ENCODE peak calls at places on chromosomes 12 and 14, in four cellular contexts. I is K562, P is SK-N-SH, Z is HepG2. A is an unnamed sample.

GRCh38 chr14:37668646-37669045 is 73.2 kb downstream of the TTC6 start:
- DNase-seq in I (no peak), Z (no peak), P (no peak), A (no peak)

GRCh38 chr12:101166866-101167265 is 43.2 kb downstream of the SLC5A8 start:
- DNase-seq in I (no peak), Z (no peak), P (no peak), A (no peak)

GRCh38 chr14:68332011-68332410 is 460.9 kb downstream of the ZFP36L1 start:
- DNase-seq in Z (no peak), P (no peak), I (no peak), A (no peak)

GRCh38 chr12:127293507-127294310 is 973.3 kb upstream of the TMEM132C start:
- DNase-seq in Z (no peak), P (peak), I (peak), A (peak)

GRCh38 chr12:22285871-22286270 is 48.6 kb downstream of the ST8SIA1 start:
- DNase-seq in I (no peak), P (no peak), Z (no peak), A (no peak)

GRCh38 chr14:73977896-73978295 is 27.8 kb downstream of the COQ6 start:
- DNase-seq in Z (no peak), P (no peak), I (no peak), A (no peak)

GRCh38 chr12:90672081-90672480 is 282.9 kb downstream of the CCER1 start:
- DNase-seq in Z (no peak), I (no peak), P (no peak), A (no peak)

GRCh38 chr12:13222076-13222475 is 25.6 kb downstream of the EMP1 start:
- DNase-seq in P (no peak), Z (no peak), I (no peak), A (no peak)

GRCh38 chr12:9221476-9221875 is 13.3 kb upstream of the PZP start:
- DNase-seq in I (no peak), P (no peak), Z (no peak), A (no peak)

GRCh38 chr12:120213758-120214157 is 12.8 kb upstream of the RPLP0 start:
- DNase-seq in Z (no peak), I (no peak), P (peak), A (no peak)

GRCh38 chr14:70655110-70655826 is 13.6 kb downstream of the TTC9 start:
- DNase-seq in P (no peak), Z (no peak), I (no peak), A (no peak)

GRCh38 chr12:91651728-91652127 is 469.1 kb upstream of the DCN start:
- DNase-seq in P (no peak), Z (no peak), I (no peak), A (no peak)

DNA sequence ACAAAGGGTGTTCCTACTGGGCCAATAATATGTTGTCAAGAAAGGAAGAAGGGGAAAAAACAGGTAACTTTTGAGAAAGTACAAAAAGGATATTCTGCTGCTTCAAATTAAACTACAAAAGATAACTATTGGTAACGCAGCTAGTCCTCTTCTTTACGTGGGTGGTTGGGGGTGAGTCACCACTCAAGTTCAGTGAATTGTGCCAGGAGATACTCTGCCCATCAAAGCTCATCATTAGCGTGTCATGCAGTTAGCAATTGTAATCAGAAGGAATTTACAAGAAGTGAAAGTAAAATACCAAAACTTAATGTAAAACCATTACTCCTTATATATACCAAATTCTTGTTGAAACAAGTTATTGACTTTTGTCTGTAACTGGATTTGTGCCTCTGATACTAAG is 342.0 kb downstream of the NPAS3 start:
- DNase-seq in Z (no peak), P (no peak), I (no peak), A (no peak)
- TF ChIP-seq ELF1 in Z (no peak), P (no peak), I (no peak), A (no peak)

GRCh38 chr12:104588048-104588942 is 131.5 kb downstream of the CHST11 start:
- DNase-seq in P (no peak), Z (no peak), I (no peak), A (peak)
- TF ChIP-seq ELF1 in P (no peak), Z (no peak), I (no peak), A (no peak)

DNA sequence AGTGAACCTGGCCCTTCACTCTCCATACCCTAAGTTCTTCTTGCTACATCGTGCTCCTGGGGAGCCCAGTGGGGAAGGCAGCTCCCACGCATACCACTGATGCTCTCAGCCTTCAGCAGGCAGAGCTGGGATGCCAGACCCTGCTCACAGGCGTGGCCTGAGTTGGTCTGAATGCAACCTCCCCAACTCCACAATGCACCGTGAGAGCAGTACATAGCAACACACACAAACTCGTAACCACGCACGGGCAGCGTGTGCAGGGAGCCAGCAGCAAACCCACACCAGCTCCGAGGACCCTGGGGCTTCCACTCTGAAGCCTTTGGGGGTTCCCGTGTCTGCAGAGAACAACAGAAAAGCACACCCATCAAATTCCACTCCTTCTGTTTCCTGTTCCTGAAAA is 37.2 kb downstream of the ANO2 start:
- DNase-seq in P (no peak), Z (no peak), I (no peak), A (no peak)
- TF ChIP-seq ELF1 in P (no peak), Z (no peak), I (no peak), A (no peak)

DNA sequence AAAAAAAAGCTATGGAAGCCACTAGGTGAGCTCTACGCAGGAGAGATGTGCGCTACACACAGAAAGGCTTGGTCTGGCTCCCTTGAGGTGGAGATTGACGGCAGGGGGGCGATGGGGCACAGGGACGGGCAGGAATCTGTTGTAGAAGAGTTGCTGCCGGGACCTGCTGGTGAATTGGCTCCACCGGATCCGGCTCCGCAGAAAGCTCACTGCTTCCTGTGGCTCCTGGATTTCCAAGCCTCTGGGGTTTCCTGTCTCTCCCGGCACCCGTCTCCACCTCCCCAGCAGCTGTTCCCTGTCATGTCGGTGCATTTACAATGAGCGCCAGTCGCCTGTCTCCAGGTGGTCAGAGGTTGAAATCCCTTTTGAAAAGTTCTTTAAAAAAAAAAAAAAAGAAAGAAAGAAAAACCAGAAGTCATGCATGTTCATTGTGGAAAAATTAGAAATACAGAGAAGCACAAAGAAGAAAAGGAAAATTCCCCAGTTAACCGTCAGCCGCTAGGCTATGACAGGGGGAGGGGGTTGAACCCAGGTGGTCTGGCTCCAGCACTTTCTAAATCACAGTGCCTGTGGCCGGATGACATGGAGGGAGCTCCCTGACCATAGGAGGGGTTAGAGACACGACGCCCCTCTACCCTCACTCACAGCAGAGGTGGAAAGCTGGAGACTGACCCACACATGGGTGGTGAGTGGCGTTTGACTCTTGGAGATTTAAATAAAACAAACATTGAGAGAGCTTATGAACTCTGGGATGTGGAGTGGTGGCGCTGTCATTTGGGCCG is 20.8 kb downstream of the FAM222A start:
- DNase-seq in P (peak), Z (no peak), I (no peak), A (no peak)
- TF ChIP-seq ELF1 in P (no peak), Z (no peak), I (no peak), A (no peak)